ENCODE peak calls at places on chromosomes 5 and 9, in six cellular contexts. P is HCT116, J is HEK293T, V is GDM1, O is NCI-H345, U is BE2C. X is an unnamed sample.

GRCh38 chr5:106875591-106876297 is 795.0 kb downstream of the EFNA5 start:
- DNase-seq in P (peak), J (no peak), V (peak), O (no peak), U (peak), X (no peak)

GRCh38 chr5:178527458-178528307 is 62.5 kb downstream of the COL23A1 start:
- DNase-seq in P (no peak), J (no peak), V (no peak), O (no peak), U (no peak), X (no peak)

GRCh38 chr5:179866241-179867078 is 7.8 kb upstream of the MRNIP start:
- DNase-seq in P (no peak), J (no peak), V (no peak), O (no peak), U (peak), X (no peak)

GRCh38 chr9:33202018-33202417 is 34.9 kb upstream of the B4GALT1 start:
- DNase-seq in P (no peak), J (no peak), V (no peak), O (no peak), U (no peak), X (no peak)

GRCh38 chr9:93827545-93828330 is 127.4 kb downstream of the BARX1 start:
- DNase-seq in P (no peak), J (peak), V (no peak), O (no peak), U (peak), X (peak)

GRCh38 chr5:32709789-32710334 is 1.3 kb upstream of the NPR3 start:
- DNase-seq in P (peak), J (peak), V (peak), O (peak), U (peak), X (peak)

GRCh38 chr9:90099262-90099982 is 494.6 kb downstream of the GADD45G start:
- DNase-seq in P (no peak), J (no peak), V (no peak), O (peak), U (no peak), X (no peak)

GRCh38 chr5:178207183-178207916 is 3.0 kb downstream of the HNRNPAB start:
- DNase-seq in P (no peak), J (no peak), V (no peak), O (no peak), U (no peak), X (peak)

GRCh38 chr5:95879661-95880060 is 57.1 kb upstream of the GLRX start:
- DNase-seq in P (no peak), J (no peak), V (no peak), O (no peak), U (no peak), X (no peak)

GRCh38 chr9:34995288-34996060 is 5.9 kb downstream of the DNAJB5 start:
- DNase-seq in P (no peak), J (no peak), V (no peak), O (no peak), U (no peak), X (no peak)

GRCh38 chr5:163564321-163564924 is 59.0 kb downstream of the MAT2B start:
- DNase-seq in P (peak), J (peak), V (peak), O (peak), U (peak), X (no peak)